ENCODE peak calls at places on chromosomes 1 and 21, in six cellular contexts. V is heart right ventricle; M is stimulated activated CD8-positive, alpha-beta memory T cell treated with anti-CD3 and anti-CD28 coated beads, Interleukin-4, amount 100 ng/mL, for 24 hours; B is progenitor cell of endocrine pancreas; L is kidney tubule cell; J is effector memory CD4-positive, alpha-beta T cell. E is an unnamed sample.

GRCh38 chr1:6704746-6705145 is 3.1 kb upstream of the DNAJC11 start:
- DNase-seq in B (no peak), L (no peak), M (no peak), V (no peak), J (no peak), E (no peak)

GRCh38 chr1:28812669-28813468 is 899 bp downstream of the OPRD1 start:
- DNase-seq in M (no peak), V (no peak), L (no peak), B (no peak), J (no peak), E (no peak)

GRCh38 chr21:45104560-45104959 is 30.2 kb downstream of the ADARB1 start:
- DNase-seq in V (peak), B (no peak), J (no peak), M (no peak), L (peak), E (peak)

GRCh38 chr21:31354604-31355443 is 10.8 kb upstream of the TIAM1 start:
- DNase-seq in M (peak), V (no peak), B (no peak), J (peak), L (peak), E (peak)

GRCh38 chr1:3409737-3410434 is 44.6 kb upstream of the ARHGEF16 start:
- DNase-seq in M (no peak), L (peak), B (no peak), V (peak), J (no peak), E (no peak)

GRCh38 chr1:6801199-6801598 is 15.9 kb downstream of the CAMTA1 start:
- DNase-seq in L (no peak), J (no peak), B (no peak), V (no peak), M (no peak), E (no peak)

GRCh38 chr1:173915596-173915995 is 1.5 kb downstream of the SERPINC1 start:
- DNase-seq in B (no peak), M (no peak), J (no peak), L (no peak), V (no peak), E (no peak)

GRCh38 chr1:3078421-3078820 is 9.4 kb downstream of the PRDM16 start:
- DNase-seq in M (no peak), B (no peak), V (no peak), L (no peak), J (no peak), E (no peak)

GRCh38 chr1:203175237-203176181 is at the start of gene MYBPH:
- DNase-seq in L (peak), B (no peak), J (no peak), M (no peak), V (peak), E (peak)

GRCh38 chr1:112245114-112245513 is 150.9 kb upstream of the CTTNBP2NL start:
- DNase-seq in J (no peak), M (no peak), B (no peak), V (no peak), L (no peak), E (no peak)

GRCh38 chr1:84700065-84700464 is 9.8 kb upstream of the SSX2IP start:
- DNase-seq in V (no peak), L (no peak), M (no peak), J (no peak), B (no peak), E (no peak)

GRCh38 chr1:32201011-32201855 is 838 bp downstream of the CCDC28B start:
- DNase-seq in L (peak), J (peak), B (peak), M (peak), V (peak), E (peak)

GRCh38 chr1:8727809-8728213 is 89.6 kb downstream of the RERE start:
- DNase-seq in J (no peak), V (peak), L (no peak), M (no peak), B (no peak), E (no peak)

GRCh38 chr1:3312894-3313578 is 141.4 kb upstream of the ARHGEF16 start:
- DNase-seq in J (no peak), M (peak), V (peak), L (peak), B (peak), E (peak)

GRCh38 chr1:231026576-231026975 is 13.5 kb downstream of the FAM89A start:
- DNase-seq in J (no peak), V (no peak), L (no peak), B (no peak), M (no peak), E (no peak)

GRCh38 chr1:64470670-64471217 is 815 bp downstream of the CACHD1 start:
- DNase-seq in J (no peak), L (peak), M (no peak), B (peak), V (peak), E (no peak)

GRCh38 chr21:16309250-16309971 is 579.6 kb downstream of the USP25 start:
- DNase-seq in V (no peak), B (no peak), M (no peak), J (no peak), L (no peak), E (no peak)

GRCh38 chr1:44786138-44786840 is 1.7 kb downstream of the BEST4 start:
- DNase-seq in M (peak), V (peak), L (peak), B (peak), J (peak), E (peak)

GRCh38 chr1:230189276-230190183 is 122.5 kb downstream of the GALNT2 start:
- DNase-seq in J (no peak), L (no peak), B (no peak), M (no peak), V (no peak), E (no peak)

GRCh38 chr1:22619808-22620207 is 16.6 kb upstream of the C1QA start:
- DNase-seq in M (no peak), B (no peak), J (no peak), V (no peak), L (no peak), E (no peak)

GRCh38 chr1:22528451-22528850 is 34.8 kb upstream of the EPHA8 start:
- DNase-seq in J (no peak), V (no peak), M (no peak), B (no peak), L (no peak), E (no peak)

GRCh38 chr1:197924516-197925123 is 7.4 kb downstream of the LHX9 start:
- DNase-seq in L (peak), M (no peak), J (no peak), B (no peak), V (no peak), E (no peak)

GRCh38 chr21:43771698-43772367 is 4.3 kb downstream of the CSTB start:
- DNase-seq in V (no peak), M (no peak), J (no peak), B (no peak), L (no peak), E (no peak)

GRCh38 chr1:234613992-234614584 is 4.1 kb upstream of the IRF2BP2 start:
- DNase-seq in M (no peak), B (no peak), J (no peak), V (no peak), L (no peak), E (no peak)

GRCh38 chr1:156804026-156804425 is 12.6 kb downstream of the SH2D2A start:
- DNase-seq in M (no peak), V (no peak), J (no peak), B (no peak), L (no peak), E (no peak)

E was measured in stimulated activated naive B cell treated with anti-CD40 and anti-IgM and Interleukin-4, amounts not matched to agents 10 μg/mL and 1 μg/mL and 100 μg/mL, for 72 hours.